ENCODE peak calls at places on chromosomes 2 and 18, in nine cellular contexts. One of them, this sample, is unnamed. For H3K27me3 and H3K4me1, the result is how much of the 10 kb centered on the place peaks cover.

GRCh38 chr2:230124792-230125452 is 56.2 kb upstream of the SLC16A14 start:
- DNase-seq in CD8-positive, alpha-beta memory T cell: no peak
- DNase-seq in cardiac muscle cell: no peak
- DNase-seq in hepatocyte: no peak
- DNase-seq in colonic mucosa: no peak
- DNase-seq in A673: peak
- DNase-seq in tibial nerve: no peak
- DNase-seq in left ventricle myocardium inferior: peak
- DNase-seq in fibroblast of lung: no peak
- DNase-seq in this sample: no peak

GRCh38 chr2:55109219-55109891 is 59.1 kb upstream of the RTN4 start:
- DNase-seq in hepatocyte: no peak
- DNase-seq in A673: no peak
- DNase-seq in fibroblast of lung: peak
- DNase-seq in CD8-positive, alpha-beta memory T cell: no peak
- DNase-seq in left ventricle myocardium inferior: no peak
- DNase-seq in colonic mucosa: no peak
- DNase-seq in cardiac muscle cell: no peak
- DNase-seq in tibial nerve: no peak
- DNase-seq in this sample: no peak

GRCh38 chr2:171347591-171348032 is 86.2 kb downstream of the METTL8 start:
- DNase-seq in CD8-positive, alpha-beta memory T cell: no peak
- DNase-seq in tibial nerve: no peak
- DNase-seq in cardiac muscle cell: peak
- DNase-seq in left ventricle myocardium inferior: no peak
- DNase-seq in fibroblast of lung: peak
- DNase-seq in A673: peak
- DNase-seq in colonic mucosa: no peak
- DNase-seq in hepatocyte: peak
- DNase-seq in this sample: no peak

GRCh38 chr2:98827625-98828368 is 96.9 kb upstream of the MGAT4A start:
- DNase-seq in hepatocyte: no peak
- DNase-seq in A673: no peak
- DNase-seq in tibial nerve: no peak
- DNase-seq in CD8-positive, alpha-beta memory T cell: no peak
- DNase-seq in fibroblast of lung: no peak
- DNase-seq in cardiac muscle cell: no peak
- DNase-seq in left ventricle myocardium inferior: no peak
- DNase-seq in colonic mucosa: no peak
- DNase-seq in this sample: no peak

GRCh38 chr2:100954044-100954420 is 48.1 kb upstream of the RPL31 start:
- DNase-seq in A673: no peak
- DNase-seq in left ventricle myocardium inferior: no peak
- DNase-seq in colonic mucosa: no peak
- DNase-seq in hepatocyte: no peak
- DNase-seq in CD8-positive, alpha-beta memory T cell: no peak
- DNase-seq in tibial nerve: no peak
- DNase-seq in cardiac muscle cell: no peak
- DNase-seq in fibroblast of lung: no peak
- DNase-seq in this sample: no peak

GRCh38 chr2:47093626-47094025 is 61.5 kb downstream of the STPG4 start:
- DNase-seq in tibial nerve: no peak
- DNase-seq in CD8-positive, alpha-beta memory T cell: no peak
- DNase-seq in fibroblast of lung: no peak
- DNase-seq in cardiac muscle cell: no peak
- DNase-seq in A673: no peak
- DNase-seq in left ventricle myocardium inferior: no peak
- DNase-seq in hepatocyte: no peak
- DNase-seq in colonic mucosa: no peak
- DNase-seq in this sample: no peak

GRCh38 chr18:58005036-58005435 is 39.0 kb upstream of the NEDD4L start:
- DNase-seq in CD8-positive, alpha-beta memory T cell: no peak
- DNase-seq in left ventricle myocardium inferior: no peak
- DNase-seq in A673: no peak
- DNase-seq in hepatocyte: no peak
- DNase-seq in colonic mucosa: no peak
- DNase-seq in cardiac muscle cell: no peak
- DNase-seq in fibroblast of lung: peak
- DNase-seq in tibial nerve: no peak
- DNase-seq in this sample: no peak

GRCh38 chr2:192298664-192299063 is 103.9 kb upstream of the TMEFF2 start:
- DNase-seq in left ventricle myocardium inferior: no peak
- DNase-seq in fibroblast of lung: peak
- DNase-seq in tibial nerve: no peak
- DNase-seq in cardiac muscle cell: no peak
- DNase-seq in CD8-positive, alpha-beta memory T cell: no peak
- DNase-seq in A673: peak
- DNase-seq in hepatocyte: no peak
- DNase-seq in colonic mucosa: no peak
- DNase-seq in this sample: no peak

GRCh38 chr2:118224888-118225264 is 136.6 kb downstream of the INSIG2 start:
- DNase-seq in cardiac muscle cell: no peak
- DNase-seq in left ventricle myocardium inferior: no peak
- DNase-seq in tibial nerve: no peak
- DNase-seq in fibroblast of lung: no peak
- DNase-seq in colonic mucosa: no peak
- DNase-seq in CD8-positive, alpha-beta memory T cell: no peak
- DNase-seq in A673: peak
- DNase-seq in hepatocyte: no peak
- DNase-seq in this sample: no peak

GRCh38 chr2:156826342-156826933 is 390.3 kb downstream of the GPD2 start:
- DNase-seq in A673: no peak
- DNase-seq in left ventricle myocardium inferior: no peak
- DNase-seq in fibroblast of lung: peak
- DNase-seq in cardiac muscle cell: no peak
- DNase-seq in hepatocyte: peak
- DNase-seq in CD8-positive, alpha-beta memory T cell: no peak
- DNase-seq in tibial nerve: no peak
- DNase-seq in colonic mucosa: no peak
- DNase-seq in this sample: no peak

GRCh38 chr2:109243526-109244425 is 114.8 kb downstream of the SH3RF3 start:
- DNase-seq in CD8-positive, alpha-beta memory T cell: no peak
- DNase-seq in hepatocyte: no peak
- DNase-seq in tibial nerve: no peak
- DNase-seq in A673: no peak
- DNase-seq in colonic mucosa: no peak
- DNase-seq in left ventricle myocardium inferior: no peak
- DNase-seq in fibroblast of lung: no peak
- DNase-seq in cardiac muscle cell: no peak
- DNase-seq in this sample: no peak

GRCh38 chr2:26970244-26970927 is at the start of gene MAPRE3:
- DNase-seq in left ventricle myocardium inferior: peak
- DNase-seq in fibroblast of lung: peak
- DNase-seq in cardiac muscle cell: peak
- DNase-seq in CD8-positive, alpha-beta memory T cell: peak
- DNase-seq in A673: peak
- DNase-seq in tibial nerve: peak
- DNase-seq in colonic mucosa: peak
- DNase-seq in hepatocyte: peak
- DNase-seq in this sample: peak

GRCh38 chr2:168456526-168457176 is 579 bp downstream of the CERS6 start:
- DNase-seq in hepatocyte: peak
- DNase-seq in tibial nerve: no peak
- DNase-seq in fibroblast of lung: peak
- DNase-seq in CD8-positive, alpha-beta memory T cell: no peak
- DNase-seq in cardiac muscle cell: peak
- DNase-seq in A673: peak
- DNase-seq in left ventricle myocardium inferior: peak
- DNase-seq in colonic mucosa: peak
- DNase-seq in this sample: peak

GRCh38 chr18:10560457-10561045 is 34.7 kb downstream of the NAPG start:
- DNase-seq in left ventricle myocardium inferior: peak
- DNase-seq in hepatocyte: peak
- DNase-seq in colonic mucosa: peak
- DNase-seq in CD8-positive, alpha-beta memory T cell: peak
- DNase-seq in A673: peak
- DNase-seq in tibial nerve: peak
- DNase-seq in fibroblast of lung: peak
- DNase-seq in cardiac muscle cell: peak
- DNase-seq in this sample: peak

GRCh38 chr2:70523996-70524965 is 29.3 kb downstream of the TGFA start:
- DNase-seq in cardiac muscle cell: no peak
- DNase-seq in A673: no peak
- DNase-seq in left ventricle myocardium inferior: peak
- DNase-seq in hepatocyte: no peak
- DNase-seq in CD8-positive, alpha-beta memory T cell: peak
- DNase-seq in colonic mucosa: peak
- DNase-seq in tibial nerve: no peak
- DNase-seq in fibroblast of lung: peak
- DNase-seq in this sample: no peak

GRCh38 chr2:98882971-98883779 is 52.9 kb downstream of the CRACDL start:
- DNase-seq in CD8-positive, alpha-beta memory T cell: no peak
- DNase-seq in hepatocyte: no peak
- DNase-seq in A673: no peak
- DNase-seq in colonic mucosa: no peak
- DNase-seq in tibial nerve: no peak
- DNase-seq in fibroblast of lung: no peak
- DNase-seq in left ventricle myocardium inferior: no peak
- DNase-seq in cardiac muscle cell: no peak
- DNase-seq in this sample: no peak

DNA sequence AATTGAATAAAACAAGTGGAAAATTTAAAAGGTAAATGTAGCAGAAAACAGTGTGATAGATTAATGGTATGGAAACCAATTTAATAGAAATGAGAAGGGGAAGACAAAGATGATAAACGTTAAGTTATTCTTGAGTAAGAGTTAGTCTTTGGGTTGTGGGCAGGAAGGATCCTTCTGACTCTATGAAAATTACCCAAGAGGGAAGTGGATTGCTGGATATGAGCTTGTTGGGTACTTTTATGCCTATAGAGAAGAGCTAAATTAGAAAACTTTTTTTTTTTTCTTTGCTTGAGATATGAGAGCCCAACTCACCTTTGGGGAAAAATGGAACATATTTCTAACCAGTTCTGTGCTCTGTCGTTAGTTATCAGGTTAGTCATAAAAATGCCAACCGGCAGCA is 144.1 kb downstream of the LDLRAD4 start:
- DNase-seq in left ventricle myocardium inferior: no peak
- DNase-seq in fibroblast of lung: no peak
- DNase-seq in hepatocyte: no peak
- DNase-seq in A673: no peak
- DNase-seq in tibial nerve: no peak
- DNase-seq in CD8-positive, alpha-beta memory T cell: no peak
- DNase-seq in cardiac muscle cell: no peak
- DNase-seq in colonic mucosa: no peak
- DNase-seq in this sample: no peak
- H3K27me3 ChIP-seq in left ventricle myocardium inferior: under half
- H3K27me3 ChIP-seq in fibroblast of lung: under half
- H3K27me3 ChIP-seq in hepatocyte: under half
- H3K27me3 ChIP-seq in A673: under half
- H3K27me3 ChIP-seq in tibial nerve: under half
- H3K27me3 ChIP-seq in CD8-positive, alpha-beta memory T cell: under half
- H3K27me3 ChIP-seq in cardiac muscle cell: under half
- H3K27me3 ChIP-seq in colonic mucosa: under half
- H3K27me3 ChIP-seq in this sample: under half

DNA sequence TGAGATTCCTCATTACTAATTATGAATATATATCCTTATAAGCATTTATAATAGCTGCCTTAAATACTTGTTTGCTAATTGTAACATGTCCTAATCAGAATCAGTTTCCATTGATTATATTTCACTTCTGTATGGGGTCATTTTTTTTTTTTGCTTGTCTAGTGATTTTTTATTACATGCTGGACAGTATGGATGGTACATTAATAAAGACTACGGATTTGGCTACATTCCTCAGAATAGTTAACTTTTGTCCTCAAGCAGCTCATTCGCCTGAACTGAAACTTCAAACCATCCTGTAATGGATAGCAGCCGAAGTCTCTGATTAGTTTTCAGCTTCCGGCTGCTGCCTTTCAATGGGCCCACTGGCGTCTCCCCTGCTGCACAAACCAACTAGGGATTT is 11.7 kb downstream of the TGIF1 start:
- DNase-seq in colonic mucosa: no peak
- DNase-seq in left ventricle myocardium inferior: no peak
- DNase-seq in CD8-positive, alpha-beta memory T cell: no peak
- DNase-seq in cardiac muscle cell: no peak
- DNase-seq in tibial nerve: no peak
- DNase-seq in hepatocyte: no peak
- DNase-seq in fibroblast of lung: no peak
- DNase-seq in A673: no peak
- DNase-seq in this sample: no peak
- H3K4me1 ChIP-seq in colonic mucosa: under half
- H3K4me1 ChIP-seq in left ventricle myocardium inferior: under half
- H3K4me1 ChIP-seq in CD8-positive, alpha-beta memory T cell: under half
- H3K4me1 ChIP-seq in cardiac muscle cell: under half
- H3K4me1 ChIP-seq in tibial nerve: under half
- H3K4me1 ChIP-seq in hepatocyte: under half
- H3K4me1 ChIP-seq in fibroblast of lung: under half
- H3K4me1 ChIP-seq in A673: under half
- H3K4me1 ChIP-seq in this sample: under half

DNA sequence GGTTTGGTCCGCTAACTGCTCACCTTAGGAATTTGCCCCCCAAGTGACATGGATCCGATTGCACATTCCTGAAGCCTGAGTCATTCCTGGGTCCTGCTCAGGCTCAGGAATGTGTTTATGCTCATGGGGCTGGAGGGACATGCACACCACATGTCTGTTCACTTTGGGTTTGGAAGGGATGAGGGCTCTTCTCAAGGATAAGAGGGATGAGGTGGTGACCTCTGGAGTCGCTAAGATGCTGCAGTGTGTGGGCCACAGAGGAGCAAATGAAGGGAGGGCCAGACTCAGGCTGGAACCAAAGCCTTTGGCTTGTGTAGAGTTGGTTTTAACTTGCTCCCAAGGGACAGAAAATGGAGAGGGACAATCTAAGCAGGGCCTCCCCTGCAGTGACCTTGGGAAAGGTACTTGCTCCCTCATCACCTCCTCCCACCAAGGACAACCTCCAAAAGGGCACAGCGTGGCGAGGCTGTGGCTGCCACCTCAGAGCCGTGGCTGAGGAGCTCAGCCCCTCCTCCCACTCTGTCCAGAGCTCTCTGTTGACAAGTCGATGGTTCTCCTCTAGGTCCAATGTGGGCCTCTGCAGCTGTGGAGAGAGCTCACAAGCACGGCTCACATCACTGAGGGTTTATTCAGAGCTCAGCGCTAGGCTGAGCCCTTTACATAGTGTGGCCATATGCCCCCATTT is 66.1 kb downstream of the HS1BP3 start:
- DNase-seq in colonic mucosa: no peak
- DNase-seq in left ventricle myocardium inferior: peak
- DNase-seq in tibial nerve: no peak
- DNase-seq in cardiac muscle cell: peak
- DNase-seq in fibroblast of lung: peak
- DNase-seq in CD8-positive, alpha-beta memory T cell: no peak
- DNase-seq in A673: peak
- DNase-seq in hepatocyte: peak
- DNase-seq in this sample: no peak
- H3K4me3 ChIP-seq in colonic mucosa: no peak
- H3K4me3 ChIP-seq in left ventricle myocardium inferior: no peak
- H3K4me3 ChIP-seq in tibial nerve: no peak
- H3K4me3 ChIP-seq in cardiac muscle cell: no peak
- H3K4me3 ChIP-seq in fibroblast of lung: no peak
- H3K4me3 ChIP-seq in CD8-positive, alpha-beta memory T cell: no peak
- H3K4me3 ChIP-seq in A673: no peak
- H3K4me3 ChIP-seq in hepatocyte: no peak
- H3K4me3 ChIP-seq in this sample: no peak

DNA sequence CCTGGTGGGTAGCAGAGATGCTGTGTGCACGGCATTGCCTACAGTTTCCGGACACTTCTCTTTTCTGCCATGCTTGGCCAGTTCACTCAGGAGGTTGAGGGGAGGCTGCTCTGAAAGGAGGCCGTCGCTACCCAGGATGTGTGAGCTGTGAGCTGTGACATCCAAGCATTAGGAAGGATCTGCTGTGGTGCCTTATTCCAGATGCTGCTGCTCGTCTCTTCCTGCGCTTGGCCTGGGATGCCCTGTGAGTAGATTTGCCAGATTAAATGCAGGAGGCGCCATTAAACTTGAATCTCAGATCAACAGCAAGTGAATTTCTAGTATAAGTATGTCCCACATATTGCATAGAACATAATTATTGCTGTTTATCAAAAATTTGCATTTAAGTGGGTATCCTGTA is 124.2 kb upstream of the SIX3 start:
- DNase-seq in CD8-positive, alpha-beta memory T cell: no peak
- DNase-seq in cardiac muscle cell: no peak
- DNase-seq in hepatocyte: no peak
- DNase-seq in A673: no peak
- DNase-seq in tibial nerve: no peak
- DNase-seq in fibroblast of lung: no peak
- DNase-seq in colonic mucosa: no peak
- DNase-seq in left ventricle myocardium inferior: no peak
- DNase-seq in this sample: no peak
- H3K27me3 ChIP-seq in CD8-positive, alpha-beta memory T cell: under half
- H3K27me3 ChIP-seq in cardiac muscle cell: under half
- H3K27me3 ChIP-seq in hepatocyte: under half
- H3K27me3 ChIP-seq in A673: under half
- H3K27me3 ChIP-seq in tibial nerve: under half
- H3K27me3 ChIP-seq in fibroblast of lung: under half
- H3K27me3 ChIP-seq in colonic mucosa: under half
- H3K27me3 ChIP-seq in left ventricle myocardium inferior: half or more
- H3K27me3 ChIP-seq in this sample: under half